ENCODE peak calls at places on chromosome 20, in eight cellular contexts. L is effector CD4-positive, alpha-beta T cell; E is stimulated activated CD8-positive, alpha-beta memory T cell treated with anti-CD3 and anti-CD28 coated beads, Interleukin-7, amount 100 ng/mL, for 1 hour; I is T47D; K is stimulated activated CD4-positive, alpha-beta T cell treated with anti-CD3 and anti-CD28 coated beads, Interleukin-15, amount 100 ng/mL, for 1 hour; Q is amygdala; T is uterus; C is glutamatergic neuron. J is an unnamed sample.

GRCh38 chr20:63032026-63032800 is 25.4 kb upstream of the BHLHE23 start:
- DNase-seq in L (no peak), E (no peak), I (no peak), K (no peak), Q (no peak), T (no peak), C (no peak), J (no peak)

GRCh38 chr20:25008388-25009217 is 16.1 kb upstream of the APMAP start:
- DNase-seq in L (no peak), E (no peak), I (no peak), K (no peak), Q (no peak), T (no peak), C (no peak), J (no peak)

GRCh38 chr20:59004493-59004762 is 2.6 kb downstream of the CTSZ start:
- DNase-seq in L (peak; percentile 55), E (peak; percentile 21), I (no peak), K (no peak), Q (no peak), T (no peak), C (peak; percentile 4), J (peak; percentile 59)

GRCh38 chr20:18390201-18390600 is 76.6 kb downstream of the DZANK1 start:
- DNase-seq in L (no peak), E (no peak), I (no peak), K (no peak), Q (no peak), T (no peak), C (no peak), J (no peak)

GRCh38 chr20:44650777-44651493 is 564 bp downstream of the ADA start:
- DNase-seq in L (peak; percentile 39), E (no peak), I (no peak), K (no peak), Q (no peak), T (peak; percentile 38), C (no peak), J (peak; percentile 55)

GRCh38 chr20:50434653-50435396 is 75.4 kb upstream of the PTPN1 start:
- DNase-seq in L (no peak), E (no peak), I (peak; percentile 92), K (no peak), Q (no peak), T (no peak), C (no peak), J (no peak)

GRCh38 chr20:47784599-47785320 is 521 bp downstream of the SULF2 start:
- DNase-seq in L (no peak), E (no peak), I (peak; percentile 50), K (no peak), Q (no peak), T (peak; percentile 45), C (peak; percentile 52), J (no peak)

GRCh38 chr20:49323622-49324238 is 45.9 kb upstream of the ZNFX1 start:
- DNase-seq in L (no peak), E (no peak), I (peak; percentile 83), K (no peak), Q (no peak), T (no peak), C (no peak), J (no peak)

GRCh38 chr20:6071162-6071695 is 17.4 kb upstream of the LRRN4 start:
- DNase-seq in L (no peak), E (no peak), I (no peak), K (no peak), Q (no peak), T (no peak), C (no peak), J (no peak)

GRCh38 chr20:17226410-17227198 is at the start of gene PCSK2:
- DNase-seq in L (no peak), E (no peak), I (no peak), K (no peak), Q (no peak), T (no peak), C (peak; percentile 83), J (no peak)

GRCh38 chr20:36355469-36356171 is 49.5 kb downstream of the DLGAP4 start:
- DNase-seq in L (no peak), E (no peak), I (peak; percentile 22), K (no peak), Q (no peak), T (no peak), C (no peak), J (no peak)

GRCh38 chr20:20864346-20865096 is 152.1 kb upstream of the RALGAPA2 start:
- DNase-seq in L (no peak), E (no peak), I (peak; percentile 72), K (no peak), Q (no peak), T (no peak), C (no peak), J (no peak)

GRCh38 chr20:6100261-6100660 is 22.6 kb downstream of the FERMT1 start:
- DNase-seq in L (no peak), E (no peak), I (no peak), K (no peak), Q (no peak), T (no peak), C (no peak), J (no peak)

GRCh38 chr20:36839150-36839549 is 36.8 kb upstream of the TLDC2 start:
- DNase-seq in L (no peak), E (no peak), I (no peak), K (no peak), Q (no peak), T (no peak), C (no peak), J (no peak)

GRCh38 chr20:34262488-34263288 is 21.5 kb downstream of the ASIP start:
- DNase-seq in L (no peak), E (no peak), I (no peak), K (no peak), Q (no peak), T (peak; percentile 43), C (no peak), J (no peak)

GRCh38 chr20:35284267-35284991 is at the start of gene EIF6:
- DNase-seq in L (peak; percentile 54), E (peak; percentile 51), I (peak; percentile 93), K (peak; percentile 36), Q (peak; percentile 48), T (peak; percentile 84), C (peak; percentile 96), J (peak; percentile 48)

GRCh38 chr20:24771651-24772061 is 177.4 kb upstream of the CST7 start:
- DNase-seq in L (no peak), E (no peak), I (no peak), K (no peak), Q (no peak), T (no peak), C (no peak), J (no peak)

GRCh38 chr20:21522479-21523397 is 8.9 kb upstream of the NKX2-2 start:
- DNase-seq in L (no peak), E (no peak), I (no peak), K (no peak), Q (no peak), T (no peak), C (peak; percentile 46), J (no peak)